ENCODE peak calls at places on chromosomes 1 and 21, in four cellular contexts. J is ELR; P is endothelial cell; K is activated gamma-delta T cell treated with anti-CD3 and anti-CD28 coated beads, Interleukin-2, amount 50 U/mL, for 16 hours. H is an unnamed sample.

GRCh38 chr1:86913399-86913895 is 479 bp downstream of the SELENOF start:
- DNase-seq in J (peak; percentile 69), P (peak; percentile 11), K (peak; percentile 4), H (no peak)

GRCh38 chr1:119740886-119741780 is 27.6 kb downstream of the HMGCS2 start:
- DNase-seq in J (no peak), P (no peak), K (no peak), H (no peak)

GRCh38 chr1:1972976-1973715 is 30.4 kb downstream of the CFAP74 start:
- DNase-seq in J (no peak), P (no peak), K (no peak), H (no peak)

GRCh38 chr1:25837253-25837875 is 17.6 kb downstream of the MTFR1L start:
- DNase-seq in J (peak; percentile 25), P (no peak), K (no peak), H (no peak)

GRCh38 chr1:246951413-246951812 is 19.7 kb upstream of the AHCTF1 start:
- DNase-seq in J (no peak), P (no peak), K (no peak), H (no peak)

GRCh38 chr1:5847013-5847654 is 145.1 kb downstream of the NPHP4 start:
- DNase-seq in J (no peak), P (peak; percentile 70), K (no peak), H (peak; percentile 51)

GRCh38 chr1:29684141-29684540 is 447.8 kb downstream of the PTPRU start:
- DNase-seq in J (no peak), P (no peak), K (no peak), H (no peak)

GRCh38 chr1:76075877-76076276 is 1.3 kb downstream of the ST6GALNAC3 start:
- DNase-seq in J (peak; percentile 38), P (no peak), K (no peak), H (peak; percentile 50)

GRCh38 chr1:3504151-3504822 is 49.8 kb downstream of the ARHGEF16 start:
- DNase-seq in J (peak; percentile 97), P (no peak), K (no peak), H (peak; percentile 83)

GRCh38 chr21:34502480-34503106 is 9.4 kb downstream of the KCNE1 start:
- DNase-seq in J (no peak), P (no peak), K (no peak), H (no peak)